ENCODE peak calls at places on chromosomes 7 and 10, in seven cellular contexts. V is GM04503, J is cardiac fibroblast, X is NB4, K is GM03348, M is T-helper 1 cell, Q is progenitor cell of endocrine pancreas. D is an unnamed sample.

GRCh38 chr10:113021268-113022028 is 71.4 kb downstream of the TCF7L2 start:
- DNase-seq in V (no peak), Q (no peak), X (no peak), K (no peak), M (no peak), J (no peak), D (no peak)

GRCh38 chr7:104984591-104985258 is 29.3 kb upstream of the KMT2E start:
- DNase-seq in X (no peak), J (no peak), K (no peak), M (no peak), Q (no peak), V (no peak), D (no peak)

GRCh38 chr10:12140038-12140437 is 10.6 kb downstream of the SEC61A2 start:
- DNase-seq in Q (no peak), V (no peak), J (no peak), M (no peak), K (no peak), X (no peak), D (no peak)

GRCh38 chr7:73908123-73908611 is 47.2 kb downstream of the TMEM270 start:
- DNase-seq in J (no peak), V (no peak), M (no peak), K (no peak), X (no peak), Q (no peak), D (peak)

GRCh38 chr10:100997364-100998182 is 2.0 kb upstream of the LZTS2 start:
- DNase-seq in V (no peak), K (peak), X (peak), J (peak), M (peak), Q (peak), D (peak)

GRCh38 chr10:16987129-16987670 is 142.4 kb downstream of the CUBN start:
- DNase-seq in M (no peak), X (no peak), Q (no peak), K (peak), V (no peak), J (peak), D (no peak)

GRCh38 chr10:103333934-103334520 is 16.9 kb downstream of the PCGF6 start:
- DNase-seq in M (no peak), K (peak), J (peak), V (no peak), Q (no peak), X (peak), D (no peak)

GRCh38 chr10:131860806-131861440 is 39.9 kb upstream of the PPP2R2D start:
- DNase-seq in J (no peak), V (no peak), K (no peak), M (no peak), X (no peak), Q (no peak), D (peak)

GRCh38 chr10:26881600-26882331 is 21.0 kb upstream of the ABI1 start:
- DNase-seq in X (peak), M (no peak), K (peak), Q (no peak), J (peak), V (no peak), D (no peak)

GRCh38 chr10:6669269-6669859 is 89.3 kb upstream of the PRKCQ start:
- DNase-seq in K (peak), X (peak), V (peak), Q (no peak), M (no peak), J (peak), D (no peak)

GRCh38 chr10:79400567-79401004 is 44.8 kb downstream of the ZCCHC24 start:
- DNase-seq in V (no peak), M (peak), J (peak), Q (peak), X (peak), K (peak), D (no peak)

GRCh38 chr10:114683593-114683992 is 25.5 kb upstream of the ABLIM1 start:
- DNase-seq in Q (no peak), M (no peak), K (no peak), V (no peak), J (no peak), X (no peak), D (no peak)

GRCh38 chr7:14374336-14374735 is 384.9 kb upstream of the ETV1 start:
- DNase-seq in V (no peak), J (no peak), M (no peak), X (no peak), K (no peak), Q (no peak), D (no peak)

GRCh38 chr7:74051629-74052410 is 23.8 kb downstream of the ELN start:
- DNase-seq in K (no peak), M (no peak), J (peak), Q (peak), V (no peak), X (peak), D (peak)

GRCh38 chr10:69624245-69624786 is 5.7 kb upstream of the FAM241B start:
- DNase-seq in X (no peak), V (no peak), M (no peak), J (no peak), Q (no peak), K (no peak), D (no peak)

GRCh38 chr10:48885376-48885775 is 54.3 kb downstream of the LRRC18 start:
- DNase-seq in M (no peak), Q (no peak), J (peak), V (no peak), X (peak), K (no peak), D (no peak)

GRCh38 chr10:86342111-86342863 is 24.3 kb downstream of the GRID1 start:
- DNase-seq in J (no peak), K (no peak), Q (no peak), M (no peak), V (no peak), X (no peak), D (no peak)

GRCh38 chr7:53656881-53657280 is 621.4 kb downstream of the POM121L12 start:
- DNase-seq in X (no peak), M (no peak), J (no peak), K (no peak), V (no peak), Q (no peak), D (no peak)

GRCh38 chr7:70325509-70326101 is 727.3 kb downstream of the AUTS2 start:
- DNase-seq in X (peak), J (no peak), Q (no peak), V (peak), K (peak), M (no peak), D (no peak)

GRCh38 chr10:118590334-118590733 is 5.1 kb downstream of the PRLHR start:
- DNase-seq in K (no peak), V (no peak), X (no peak), Q (no peak), J (peak), M (no peak), D (no peak)

GRCh38 chr10:100114460-100114859 is 32.8 kb upstream of the CPN1 start:
- DNase-seq in Q (no peak), M (no peak), V (no peak), X (no peak), J (no peak), K (no peak), D (no peak)

GRCh38 chr10:76136876-76137420 is 705.5 kb downstream of the LRMDA start:
- DNase-seq in Q (no peak), X (no peak), M (no peak), J (no peak), V (no peak), K (no peak), D (no peak)

GRCh38 chr10:29658984-29659769 is 24.4 kb upstream of the SVIL start:
- DNase-seq in V (peak), J (peak), K (peak), M (peak), Q (no peak), X (peak), D (no peak)

GRCh38 chr7:135467207-135467711 is 42.6 kb downstream of the CNOT4 start:
- DNase-seq in K (no peak), J (peak), M (no peak), V (no peak), Q (no peak), X (no peak), D (no peak)

GRCh38 chr10:12042409-12042796 is 206 bp downstream of the UPF2 start:
- DNase-seq in M (peak), Q (peak), X (peak), V (no peak), J (no peak), K (peak), D (no peak)

GRCh38 chr10:17024461-17024860 is 105.2 kb downstream of the CUBN start:
- DNase-seq in Q (no peak), M (no peak), K (no peak), X (no peak), V (no peak), J (no peak), D (no peak)

GRCh38 chr10:86224354-86225097 is 142.1 kb downstream of the GRID1 start:
- DNase-seq in M (no peak), V (no peak), X (peak), J (no peak), Q (no peak), K (no peak), D (no peak)

GRCh38 chr7:57362868-57363267 is 87.1 kb upstream of the ZNF716 start:
- DNase-seq in K (no peak), M (no peak), J (no peak), X (no peak), Q (no peak), V (no peak), D (no peak)

GRCh38 chr10:95411635-95412034 is 120.8 kb upstream of the PDLIM1 start:
- DNase-seq in K (no peak), Q (no peak), V (no peak), X (no peak), M (no peak), J (no peak), D (no peak)

GRCh38 chr7:79452495-79453265 is 787 bp downstream of the MAGI2 start:
- DNase-seq in X (no peak), Q (peak), M (no peak), K (peak), V (no peak), J (peak), D (peak)

D was measured in suprapubic skin.